ENCODE peak calls at places on chromosomes 11 and 22, in five cellular contexts. One of them, this sample, is unnamed.

GRCh38 chr11:113796663-113797259 is 17.2 kb downstream of the CLDN25 start:
- DNase-seq in WTC11: no peak
- DNase-seq in spleen: no peak
- DNase-seq in PC-9: no peak
- DNase-seq in Calu3: peak
- DNase-seq in this sample: no peak

GRCh38 chr11:121589946-121590537 is 137.3 kb upstream of the SORL1-AS1 start:
- DNase-seq in WTC11: no peak
- DNase-seq in spleen: no peak
- DNase-seq in PC-9: no peak
- DNase-seq in Calu3: no peak
- DNase-seq in this sample: no peak

GRCh38 chr11:20125927-20126326 is 34.3 kb downstream of the DBX1 start:
- DNase-seq in WTC11: no peak
- DNase-seq in spleen: no peak
- DNase-seq in PC-9: peak
- DNase-seq in Calu3: no peak
- DNase-seq in this sample: no peak

GRCh38 chr22:39661842-39662676 is 91.5 kb downstream of the CACNA1I start:
- DNase-seq in WTC11: peak
- DNase-seq in spleen: peak
- DNase-seq in PC-9: peak
- DNase-seq in Calu3: peak
- DNase-seq in this sample: no peak

GRCh38 chr22:40383905-40384304 is 13.5 kb downstream of the SGSM3 start:
- DNase-seq in WTC11: no peak
- DNase-seq in spleen: no peak
- DNase-seq in PC-9: no peak
- DNase-seq in Calu3: no peak
- DNase-seq in this sample: no peak

GRCh38 chr11:16820324-16821092 is 82.1 kb downstream of the C11orf58 start:
- DNase-seq in WTC11: peak
- DNase-seq in spleen: peak
- DNase-seq in PC-9: peak
- DNase-seq in Calu3: peak
- DNase-seq in this sample: no peak

GRCh38 chr22:20946080-20946986 is 20.7 kb upstream of the AIFM3 start:
- DNase-seq in WTC11: no peak
- DNase-seq in spleen: no peak
- DNase-seq in PC-9: peak
- DNase-seq in Calu3: no peak
- DNase-seq in this sample: peak

GRCh38 chr11:2762451-2762850 is 62.7 kb upstream of the KCNQ1OT1 start:
- DNase-seq in WTC11: peak
- DNase-seq in spleen: peak
- DNase-seq in PC-9: no peak
- DNase-seq in Calu3: no peak
- DNase-seq in this sample: peak

GRCh38 chr11:1232328-1233321 is 9.8 kb downstream of the MUC5B start:
- DNase-seq in WTC11: peak
- DNase-seq in spleen: peak
- DNase-seq in PC-9: no peak
- DNase-seq in Calu3: no peak
- DNase-seq in this sample: peak

GRCh38 chr11:8327761-8328192 is 64.1 kb upstream of the LMO1 start:
- DNase-seq in WTC11: no peak
- DNase-seq in spleen: peak
- DNase-seq in PC-9: no peak
- DNase-seq in Calu3: no peak
- DNase-seq in this sample: no peak

GRCh38 chr11:15489281-15489680 is 374.6 kb downstream of the INSC start:
- DNase-seq in WTC11: no peak
- DNase-seq in spleen: no peak
- DNase-seq in PC-9: no peak
- DNase-seq in Calu3: no peak
- DNase-seq in this sample: no peak

GRCh38 chr11:34238533-34238932 is 119.3 kb downstream of the ABTB2 start:
- DNase-seq in WTC11: no peak
- DNase-seq in spleen: no peak
- DNase-seq in PC-9: no peak
- DNase-seq in Calu3: no peak
- DNase-seq in this sample: no peak

GRCh38 chr11:81756864-81757595 is 976.6 kb downstream of the FAM181B start:
- DNase-seq in WTC11: no peak
- DNase-seq in spleen: no peak
- DNase-seq in PC-9: no peak
- DNase-seq in Calu3: no peak
- DNase-seq in this sample: no peak
- TF ChIP-seq CTCF in WTC11: no peak
- TF ChIP-seq CTCF in spleen: no peak
- TF ChIP-seq CTCF in PC-9: no peak
- TF ChIP-seq CTCF in Calu3: no peak
- TF ChIP-seq CTCF in this sample: no peak

GRCh38 chr11:92340839-92341238 is 116.2 kb downstream of the FAT3 start:
- DNase-seq in WTC11: peak
- DNase-seq in spleen: no peak
- DNase-seq in PC-9: no peak
- DNase-seq in Calu3: peak
- DNase-seq in this sample: no peak
- TF ChIP-seq CTCF in WTC11: peak
- TF ChIP-seq CTCF in spleen: no peak
- TF ChIP-seq CTCF in PC-9: peak
- TF ChIP-seq CTCF in Calu3: peak
- TF ChIP-seq CTCF in this sample: peak

GRCh38 chr11:76221365-76221764 is 15.1 kb upstream of the WNT11 start:
- DNase-seq in WTC11: no peak
- DNase-seq in spleen: no peak
- DNase-seq in PC-9: no peak
- DNase-seq in Calu3: no peak
- DNase-seq in this sample: no peak
- TF ChIP-seq CTCF in WTC11: no peak
- TF ChIP-seq CTCF in spleen: no peak
- TF ChIP-seq CTCF in PC-9: no peak
- TF ChIP-seq CTCF in Calu3: no peak
- TF ChIP-seq CTCF in this sample: no peak

DNA sequence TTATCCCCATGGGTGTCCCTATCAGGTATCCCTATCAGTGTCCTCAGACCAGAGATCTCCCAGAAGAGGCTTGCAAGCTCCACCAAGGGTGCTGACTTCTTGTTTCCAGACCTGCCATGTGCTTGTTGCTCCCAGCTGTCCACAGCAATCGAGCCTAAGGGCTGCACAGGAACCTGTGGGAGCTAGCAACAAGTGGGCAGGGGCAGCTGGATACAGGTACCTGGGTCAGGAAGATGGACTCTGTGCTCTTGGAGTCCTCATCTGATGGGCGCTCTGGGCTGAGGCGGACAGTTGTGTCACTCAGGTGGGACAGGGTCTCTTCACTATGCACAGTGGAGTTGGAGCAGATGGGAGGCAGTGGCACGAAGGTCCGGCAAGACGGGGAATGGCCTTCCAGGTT is 99.2 kb downstream of the RNF169 start:
- DNase-seq in WTC11: no peak
- DNase-seq in spleen: no peak
- DNase-seq in PC-9: no peak
- DNase-seq in Calu3: no peak
- DNase-seq in this sample: no peak
- TF ChIP-seq CTCF in WTC11: no peak
- TF ChIP-seq CTCF in spleen: no peak
- TF ChIP-seq CTCF in PC-9: no peak
- TF ChIP-seq CTCF in Calu3: no peak
- TF ChIP-seq CTCF in this sample: no peak

DNA sequence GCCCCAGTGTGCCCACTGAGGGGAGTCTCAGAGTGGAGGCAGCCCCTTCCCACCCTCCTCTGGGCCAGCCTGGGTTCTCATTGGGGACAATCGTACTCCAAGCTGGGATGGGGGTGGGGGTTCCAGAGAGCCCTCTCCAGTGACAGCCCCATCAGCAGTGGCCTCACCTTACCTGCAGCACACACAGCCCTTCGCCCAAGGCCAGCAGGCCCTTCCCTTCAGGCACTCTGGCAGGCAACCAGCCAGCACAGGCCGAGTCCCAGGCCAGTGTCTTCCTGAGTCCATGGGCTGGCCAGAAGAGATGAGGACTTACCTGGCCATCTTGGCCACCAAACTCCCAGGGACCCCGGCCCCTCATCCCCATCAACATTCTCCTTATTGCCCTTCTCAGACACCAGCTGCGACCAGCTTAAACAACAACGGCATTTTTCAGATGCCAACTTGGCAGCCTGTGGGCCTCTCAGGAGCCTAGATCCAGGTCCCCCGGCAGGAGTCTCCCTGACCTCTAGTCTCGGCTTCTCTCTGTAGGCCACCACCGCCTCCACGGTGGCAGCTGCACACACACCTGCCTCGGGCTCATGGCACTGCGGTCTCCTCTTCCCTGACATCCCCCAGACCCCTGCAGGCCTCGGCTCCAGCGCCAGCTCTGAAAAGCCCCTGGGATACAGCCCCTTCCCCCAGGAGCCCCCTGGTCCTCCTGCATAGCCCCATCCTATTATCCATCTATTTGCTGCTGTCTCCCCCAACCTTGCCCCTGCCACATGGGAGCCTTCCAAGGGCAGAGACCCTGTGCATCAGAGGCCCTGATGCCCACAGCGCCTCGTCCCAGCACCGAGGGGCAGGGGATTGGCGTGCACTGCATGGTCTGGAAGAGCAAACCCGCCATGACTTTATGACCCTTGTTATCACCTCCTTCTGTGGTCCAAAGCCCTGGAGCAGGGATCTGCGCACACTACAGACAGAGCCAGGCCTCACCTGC is 111.2 kb upstream of the FGF3 start:
- DNase-seq in WTC11: peak
- DNase-seq in spleen: peak
- DNase-seq in PC-9: no peak
- DNase-seq in Calu3: no peak
- DNase-seq in this sample: peak
- TF ChIP-seq CTCF in WTC11: no peak
- TF ChIP-seq CTCF in spleen: no peak
- TF ChIP-seq CTCF in PC-9: no peak
- TF ChIP-seq CTCF in Calu3: no peak
- TF ChIP-seq CTCF in this sample: no peak

This sample was measured in chondrocyte.